ENCODE peak calls at places on chromosomes 11 and 22, in ten cellular contexts. One of them, this sample, is unnamed.

GRCh38 chr22:39237276-39238123 is 7.3 kb downstream of the PDGFB start:
- DNase-seq in breast epithelium: no peak
- DNase-seq in NCI-H1417: no peak
- DNase-seq in substantia nigra: no peak
- DNase-seq in GM12865: peak; percentile 13
- DNase-seq in Calu3: no peak
- DNase-seq in AG08396: no peak
- DNase-seq in NCI-H187: no peak
- DNase-seq in tibial nerve: no peak
- DNase-seq in activated effector memory CD4-positive, alpha-beta T cell treated with anti-CD3 and anti-CD28 coated beads, Interleukin-2, amount 50 U/mL, for 16 hours: peak; percentile 73
- DNase-seq in this sample: no peak

GRCh38 chr11:5922749-5923426 is 19.2 kb upstream of the OR56A3 start:
- DNase-seq in breast epithelium: no peak
- DNase-seq in NCI-H1417: no peak
- DNase-seq in substantia nigra: no peak
- DNase-seq in GM12865: peak; percentile 69
- DNase-seq in Calu3: no peak
- DNase-seq in AG08396: no peak
- DNase-seq in NCI-H187: no peak
- DNase-seq in tibial nerve: no peak
- DNase-seq in activated effector memory CD4-positive, alpha-beta T cell treated with anti-CD3 and anti-CD28 coated beads, Interleukin-2, amount 50 U/mL, for 16 hours: peak; percentile 56
- DNase-seq in this sample: no peak

GRCh38 chr11:73977856-73978519 is 4.7 kb downstream of the UCP2 start:
- DNase-seq in breast epithelium: no peak
- DNase-seq in NCI-H1417: no peak
- DNase-seq in substantia nigra: no peak
- DNase-seq in GM12865: no peak
- DNase-seq in Calu3: no peak
- DNase-seq in AG08396: no peak
- DNase-seq in NCI-H187: no peak
- DNase-seq in tibial nerve: no peak
- DNase-seq in activated effector memory CD4-positive, alpha-beta T cell treated with anti-CD3 and anti-CD28 coated beads, Interleukin-2, amount 50 U/mL, for 16 hours: no peak
- DNase-seq in this sample: no peak

GRCh38 chr11:5841797-5842196 is at the start of gene OR52E6:
- DNase-seq in breast epithelium: no peak
- DNase-seq in NCI-H1417: no peak
- DNase-seq in substantia nigra: no peak
- DNase-seq in GM12865: no peak
- DNase-seq in Calu3: no peak
- DNase-seq in AG08396: no peak
- DNase-seq in NCI-H187: no peak
- DNase-seq in tibial nerve: no peak
- DNase-seq in activated effector memory CD4-positive, alpha-beta T cell treated with anti-CD3 and anti-CD28 coated beads, Interleukin-2, amount 50 U/mL, for 16 hours: no peak
- DNase-seq in this sample: no peak

GRCh38 chr22:29633514-29634312 is 30.3 kb downstream of the NF2 start:
- DNase-seq in breast epithelium: no peak
- DNase-seq in NCI-H1417: no peak
- DNase-seq in substantia nigra: no peak
- DNase-seq in GM12865: no peak
- DNase-seq in Calu3: no peak
- DNase-seq in AG08396: no peak
- DNase-seq in NCI-H187: no peak
- DNase-seq in tibial nerve: no peak
- DNase-seq in activated effector memory CD4-positive, alpha-beta T cell treated with anti-CD3 and anti-CD28 coated beads, Interleukin-2, amount 50 U/mL, for 16 hours: no peak
- DNase-seq in this sample: no peak

GRCh38 chr11:116309446-116309845 is 463.3 kb downstream of the BUD13 start:
- DNase-seq in breast epithelium: no peak
- DNase-seq in NCI-H1417: no peak
- DNase-seq in substantia nigra: no peak
- DNase-seq in GM12865: no peak
- DNase-seq in Calu3: no peak
- DNase-seq in AG08396: no peak
- DNase-seq in NCI-H187: no peak
- DNase-seq in tibial nerve: no peak
- DNase-seq in activated effector memory CD4-positive, alpha-beta T cell treated with anti-CD3 and anti-CD28 coated beads, Interleukin-2, amount 50 U/mL, for 16 hours: no peak
- DNase-seq in this sample: no peak

GRCh38 chr22:24728790-24729637 is 45.5 kb downstream of the PIWIL3 start:
- DNase-seq in breast epithelium: no peak
- DNase-seq in NCI-H1417: no peak
- DNase-seq in substantia nigra: no peak
- DNase-seq in GM12865: no peak
- DNase-seq in Calu3: no peak
- DNase-seq in AG08396: no peak
- DNase-seq in NCI-H187: no peak
- DNase-seq in tibial nerve: peak; percentile 58
- DNase-seq in activated effector memory CD4-positive, alpha-beta T cell treated with anti-CD3 and anti-CD28 coated beads, Interleukin-2, amount 50 U/mL, for 16 hours: no peak
- DNase-seq in this sample: peak; percentile 70

GRCh38 chr22:38824587-38824986 is 19.2 kb downstream of the NPTXR start:
- DNase-seq in breast epithelium: no peak
- DNase-seq in NCI-H1417: no peak
- DNase-seq in substantia nigra: peak; percentile 44
- DNase-seq in GM12865: peak; percentile 66
- DNase-seq in Calu3: peak; percentile 76
- DNase-seq in AG08396: peak; percentile 84
- DNase-seq in NCI-H187: no peak
- DNase-seq in tibial nerve: peak; percentile 50
- DNase-seq in activated effector memory CD4-positive, alpha-beta T cell treated with anti-CD3 and anti-CD28 coated beads, Interleukin-2, amount 50 U/mL, for 16 hours: peak; percentile 72
- DNase-seq in this sample: peak; percentile 49

GRCh38 chr22:36383110-36383581 is 4.6 kb downstream of the MYH9 start:
- DNase-seq in breast epithelium: peak; percentile 74
- DNase-seq in NCI-H1417: no peak
- DNase-seq in substantia nigra: no peak
- DNase-seq in GM12865: peak; percentile 95
- DNase-seq in Calu3: peak; percentile 50
- DNase-seq in AG08396: no peak
- DNase-seq in NCI-H187: no peak
- DNase-seq in tibial nerve: no peak
- DNase-seq in activated effector memory CD4-positive, alpha-beta T cell treated with anti-CD3 and anti-CD28 coated beads, Interleukin-2, amount 50 U/mL, for 16 hours: peak; percentile 82
- DNase-seq in this sample: no peak